ENCODE peak calls at places on chromosomes 16 and 17, in eight cellular contexts. N is HFF-Myc, T is lower leg skin, Q is endothelial cell, K is endothelial cell of umbilical vein, R is cardiac muscle cell, X is BJ, U is RWPE1. I is an unnamed sample.

GRCh38 chr17:57442914-57443571 is 186.7 kb downstream of the MSI2 start:
- DNase-seq in Q (no peak), U (peak; percentile 60), T (peak; percentile 29), R (peak; percentile 52), X (no peak), N (no peak), K (peak; percentile 33), I (no peak)

GRCh38 chr16:17273142-17273561 is 197.6 kb downstream of the XYLT1 start:
- DNase-seq in N (peak; percentile 38), R (peak; percentile 79), K (no peak), Q (no peak), T (no peak), U (peak; percentile 42), X (peak; percentile 69), I (peak; percentile 72)

GRCh38 chr16:22424161-22424937 is 49.9 kb upstream of the CDR2 start:
- DNase-seq in U (no peak), N (no peak), K (no peak), T (peak; percentile 26), Q (no peak), R (peak; percentile 6), X (no peak), I (no peak)

GRCh38 chr17:68784431-68784830 is 170.8 kb downstream of the ABCA8 start:
- DNase-seq in N (no peak), K (no peak), R (no peak), T (no peak), Q (no peak), X (no peak), U (no peak), I (no peak)

GRCh38 chr16:54647731-54648221 is 282.9 kb upstream of the IRX5 start:
- DNase-seq in K (no peak), N (no peak), U (peak; percentile 66), X (no peak), T (peak; percentile 33), Q (no peak), R (peak; percentile 56), I (no peak)

GRCh38 chr17:79897243-79898063 is 58.2 kb upstream of the CBX4 start:
- DNase-seq in T (no peak), K (no peak), Q (no peak), X (no peak), R (no peak), U (no peak), N (no peak), I (no peak)

GRCh38 chr16:23298290-23298689 is 3.8 kb upstream of the SCNN1B start:
- DNase-seq in R (no peak), X (no peak), U (no peak), N (no peak), Q (no peak), T (no peak), K (no peak), I (no peak)

GRCh38 chr16:26816885-26817571 is 249.7 kb upstream of the C16orf82 start:
- DNase-seq in U (peak; percentile 11), K (no peak), R (no peak), T (no peak), X (no peak), N (no peak), Q (no peak), I (no peak)

GRCh38 chr16:30651124-30652004 is 604 bp downstream of the PRR14 start:
- DNase-seq in N (no peak), Q (peak; percentile 73), R (peak; percentile 75), X (no peak), U (peak; percentile 40), K (peak; percentile 59), T (peak; percentile 53), I (peak; percentile 69)

GRCh38 chr17:13609953-13610352 is 8.2 kb upstream of the HS3ST3A1 start:
- DNase-seq in T (no peak), U (no peak), K (no peak), N (no peak), R (no peak), X (no peak), Q (no peak), I (no peak)

GRCh38 chr17:60372790-60373483 is 19.0 kb downstream of the USP32 start:
- DNase-seq in N (no peak), K (no peak), Q (no peak), R (peak; percentile 40), X (peak; percentile 32), T (no peak), U (peak; percentile 69), I (no peak)

DNA sequence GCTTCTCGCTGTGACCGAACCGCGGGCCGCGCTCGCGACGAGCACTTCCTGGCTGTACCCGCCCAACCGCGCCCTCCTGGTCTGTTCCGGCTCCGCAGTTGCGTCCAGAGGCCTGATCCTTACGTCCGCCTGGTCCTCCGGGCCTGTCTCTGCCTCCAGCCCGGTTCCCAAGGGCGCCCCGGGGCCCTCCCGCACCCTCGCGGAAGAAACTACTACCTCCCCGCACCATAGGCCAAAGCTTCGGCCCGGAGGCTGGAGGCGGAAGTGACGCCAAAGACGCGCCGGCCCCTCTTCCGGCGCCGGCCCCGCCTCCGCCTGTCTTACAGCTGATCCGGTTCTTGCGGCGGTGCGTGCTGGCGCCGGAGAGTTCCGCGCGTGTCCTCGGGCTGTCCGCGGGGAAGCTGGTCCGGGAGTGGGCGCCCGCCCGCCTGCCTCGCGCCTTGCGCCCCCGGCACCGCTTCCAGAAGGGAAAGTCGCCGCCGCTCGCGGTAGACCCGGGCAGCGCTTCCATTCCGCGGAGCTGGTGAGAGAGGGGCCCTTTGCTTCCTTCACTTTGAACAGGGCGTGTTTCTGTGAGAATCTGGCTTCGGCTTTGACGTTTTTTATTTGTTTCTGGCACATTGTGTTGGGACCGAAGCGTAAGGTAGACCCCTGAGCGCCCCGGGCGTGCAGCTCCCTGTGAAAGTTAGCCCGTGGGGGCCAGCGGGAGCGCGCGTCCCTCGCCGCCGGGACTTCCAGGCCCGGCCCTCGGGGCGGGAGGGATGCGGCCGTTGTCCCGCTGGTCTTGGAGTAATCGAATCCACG is at the start of gene ZNF778:
- DNase-seq in N (peak; percentile 24), K (peak; percentile 88), T (peak; percentile 74), U (peak; percentile 87), X (no peak), R (peak; percentile 87), Q (peak; percentile 75), I (peak; percentile 77)
- TF ChIP-seq CTCF in N (no peak), K (no peak), T (no peak), U (no peak), X (no peak), R (no peak), Q (no peak), I (no peak)

GRCh38 chr16:425082-425718 is at the start of gene RAB11FIP3:
- DNase-seq in N (no peak), K (peak; percentile 88), U (peak; percentile 80), X (no peak), Q (peak; percentile 72), R (peak; percentile 81), T (peak; percentile 69), I (no peak)
- TF ChIP-seq CTCF in N (peak; percentile 8), K (peak; percentile 7), U (no peak), X (peak; percentile 35), Q (no peak), R (peak; percentile 33), T (no peak), I (no peak)

GRCh38 chr17:27385626-27386025 is 70.6 kb upstream of the KSR1 start:
- DNase-seq in T (no peak), U (no peak), R (no peak), K (no peak), N (no peak), X (no peak), Q (no peak), I (no peak)

GRCh38 chr17:27384721-27385120 is 71.5 kb upstream of the KSR1 start:
- DNase-seq in K (no peak), T (no peak), Q (no peak), U (no peak), R (no peak), N (no peak), X (no peak), I (no peak)

GRCh38 chr17:27382025-27382424 is 74.2 kb upstream of the KSR1 start:
- DNase-seq in U (no peak), N (no peak), Q (no peak), T (no peak), K (no peak), R (no peak), X (no peak), I (no peak)

GRCh38 chr17:27386206-27387075 is 69.8 kb upstream of the KSR1 start:
- DNase-seq in N (no peak), Q (no peak), U (no peak), R (no peak), K (no peak), T (no peak), X (no peak), I (no peak)

GRCh38 chr17:27384261-27384701 is 72.0 kb upstream of the KSR1 start:
- DNase-seq in K (peak; percentile 99), X (peak; percentile 74), T (no peak), R (peak; percentile 88), N (peak; percentile 40), U (peak; percentile 91), Q (no peak), I (no peak)
- TF ChIP-seq CTCF in K (no peak), X (peak; percentile 21), T (no peak), R (no peak), N (no peak), U (no peak), Q (no peak), I (no peak)

DNA sequence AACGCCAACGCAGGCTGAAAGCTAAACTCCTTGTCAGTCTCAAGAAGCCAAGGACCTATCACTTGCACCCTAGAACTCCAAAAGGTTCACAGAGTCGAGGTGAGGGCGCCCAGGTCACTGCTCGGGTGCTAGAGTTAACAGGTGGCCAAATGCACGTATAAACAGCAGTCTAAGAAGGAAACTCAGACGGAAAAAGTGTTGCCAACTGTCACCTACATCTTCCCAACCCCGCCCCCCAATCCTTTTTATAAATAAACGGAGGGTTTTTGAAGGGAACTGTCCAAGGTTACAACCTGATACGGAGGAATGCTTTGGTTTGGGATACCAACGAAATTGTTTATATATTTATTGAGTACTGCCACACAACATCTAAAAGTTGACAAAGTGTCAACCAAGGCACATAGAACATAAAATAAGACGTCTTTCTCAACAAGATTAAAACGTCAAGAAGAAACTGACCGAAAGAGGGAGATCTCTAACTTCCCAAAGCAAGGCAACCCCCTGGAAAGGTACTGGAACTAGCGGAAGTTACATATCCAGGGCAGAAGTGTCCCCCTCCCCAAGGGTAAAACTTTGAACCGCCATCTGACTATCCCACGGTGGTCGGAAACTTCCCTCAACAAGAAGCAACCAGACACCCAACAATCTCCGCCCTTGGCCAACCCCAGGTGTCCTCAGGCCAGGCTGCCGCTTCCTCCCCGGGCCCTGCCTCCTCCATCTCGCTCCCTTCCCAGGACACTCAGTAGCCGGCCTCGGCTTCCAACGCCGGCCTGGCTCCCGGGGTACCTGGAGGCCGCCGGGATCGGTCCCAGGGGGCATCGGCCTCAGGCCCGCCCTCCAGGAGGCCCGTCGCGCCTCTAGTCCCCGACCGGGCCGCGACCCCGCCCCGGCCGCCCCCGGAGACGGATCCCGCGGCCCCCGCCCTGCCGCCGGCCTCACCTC is 982 bp downstream of the SPAG9 start:
- DNase-seq in Q (peak; percentile 45), X (no peak), T (peak; percentile 44), U (peak; percentile 36), R (peak; percentile 34), N (no peak), K (peak; percentile 65), I (peak; percentile 53)
- TF ChIP-seq CTCF in Q (no peak), X (peak; percentile 34), T (no peak), U (no peak), R (no peak), N (peak; percentile 15), K (no peak), I (peak; percentile 35)